ENCODE peak calls at places on chromosomes 2 and 18, in six cellular contexts. Q, V, U, D, L and P are unnamed samples.
A peak's percentile ranks its signal among the peaks of the same experiment; 100 is the strongest.

GRCh38 chr18:45962866-45963265 is 4.3 kb downstream of the EPG5 start:
- DNase-seq in Q (peak; percentile 85), V (peak; percentile 81), U (no peak), D (peak; percentile 65), L (no peak), P (no peak)

GRCh38 chr18:9827856-9828793 is 57.6 kb upstream of the TXNDC2 start:
- DNase-seq in Q (peak; percentile 99), V (peak; percentile 100), U (no peak), D (peak; percentile 99), L (peak; percentile 99), P (no peak)

GRCh38 chr18:65365245-65365955 is 385.4 kb upstream of the CDH7 start:
- DNase-seq in Q (no peak), V (no peak), U (no peak), D (no peak), L (no peak), P (no peak)

GRCh38 chr2:228731517-228731916 is 539.6 kb downstream of the PID1 start:
- DNase-seq in Q (peak; percentile 97), V (peak; percentile 68), U (no peak), D (peak; percentile 2), L (peak; percentile 88), P (no peak)

GRCh38 chr2:119218478-119219064 is 5.1 kb upstream of the STEAP3 start:
- DNase-seq in Q (peak; percentile 51), V (peak; percentile 74), U (peak; percentile 39), D (no peak), L (peak; percentile 73), P (no peak)

GRCh38 chr2:27308359-27308875 is at the start of gene UCN:
- DNase-seq in Q (peak; percentile 41), V (peak; percentile 34), U (no peak), D (no peak), L (peak; percentile 65), P (no peak)

GRCh38 chr2:237432484-237433092 is 18.6 kb upstream of the COL6A3 start:
- DNase-seq in Q (peak; percentile 98), V (peak; percentile 93), U (no peak), D (no peak), L (peak; percentile 93), P (peak; percentile 88)

GRCh38 chr2:26477911-26478253 is at the start of gene OTOF:
- DNase-seq in Q (peak; percentile 69), V (peak; percentile 68), U (no peak), D (peak; percentile 33), L (peak; percentile 30), P (no peak)

GRCh38 chr2:113324684-113325160 is 46.0 kb upstream of the PAX8 start:
- DNase-seq in Q (peak; percentile 76), V (peak; percentile 48), U (no peak), D (no peak), L (peak; percentile 71), P (peak; percentile 88)

GRCh38 chr2:20071397-20072383 is 20.3 kb upstream of the LAPTM4A start:
- DNase-seq in Q (peak; percentile 88), V (peak; percentile 98), U (no peak), D (peak; percentile 92), L (peak; percentile 91), P (peak; percentile 89)

GRCh38 chr18:69935319-69936190 is 12.1 kb downstream of the CD226 start:
- DNase-seq in Q (peak; percentile 56), V (no peak), U (peak; percentile 89), D (no peak), L (peak; percentile 49), P (no peak)

GRCh38 chr18:69936191-69936558 is 11.5 kb downstream of the CD226 start:
- DNase-seq in Q (no peak), V (no peak), U (peak; percentile 70), D (no peak), L (no peak), P (no peak)

GRCh38 chr18:69934866-69935265 is 12.8 kb downstream of the CD226 start:
- DNase-seq in Q (no peak), V (no peak), U (no peak), D (no peak), L (no peak), P (no peak)
- TF ChIP-seq CTCF in Q (no peak), V (no peak), U (no peak), D (no peak), L (no peak), P (no peak)

DNA sequence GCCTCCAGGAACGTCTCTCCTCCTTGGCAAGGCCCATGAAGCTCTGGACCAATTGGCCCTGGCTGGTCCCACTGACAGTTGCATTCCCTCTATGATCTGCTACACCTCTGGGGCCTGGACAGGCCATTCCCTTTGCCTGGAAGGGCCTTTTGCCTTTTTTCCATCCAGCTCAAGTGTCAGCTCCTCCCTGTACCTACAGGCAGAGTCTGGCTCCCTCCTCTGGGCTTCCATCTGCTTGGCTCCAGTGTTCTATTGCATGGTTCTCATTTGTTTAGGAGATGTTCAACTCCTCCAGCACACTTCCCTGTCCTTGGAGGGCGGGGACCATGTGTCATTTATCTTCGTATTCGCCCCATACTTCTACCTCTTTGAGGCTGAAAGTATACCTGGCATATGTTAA is 61.1 kb downstream of the PRKCE start:
- DNase-seq in Q (no peak), V (no peak), U (no peak), D (no peak), L (peak; percentile 24), P (no peak)
- TF ChIP-seq CTCF in Q (no peak), V (no peak), U (no peak), D (no peak), L (peak; percentile 48), P (no peak)

DNA sequence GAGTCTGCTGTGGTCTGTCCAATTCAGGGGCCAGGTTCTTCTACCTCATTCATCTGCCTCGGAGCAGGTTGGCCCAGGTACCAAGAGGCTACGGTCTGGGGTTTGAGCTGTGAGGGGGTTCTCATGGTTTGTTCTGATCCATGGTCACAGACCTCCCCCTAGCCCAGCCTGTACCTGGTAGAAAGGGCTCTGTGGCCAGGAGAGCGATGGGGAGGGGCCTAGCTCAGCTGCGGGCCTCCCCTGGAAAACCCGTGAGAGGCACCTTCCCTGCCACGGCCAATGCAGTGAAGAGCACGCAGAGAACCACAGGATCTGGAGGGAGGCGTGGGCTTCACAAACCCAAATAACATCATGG is 19.6 kb upstream of the ALLC start:
- DNase-seq in Q (no peak), V (no peak), U (no peak), D (no peak), L (no peak), P (no peak)
- TF ChIP-seq CTCF in Q (no peak), V (no peak), U (no peak), D (no peak), L (no peak), P (no peak)

GRCh38 chr2:127700527-127701192 is 637 bp upstream of the SFT2D3 start:
- DNase-seq in Q (no peak), V (no peak), U (peak; percentile 98), D (no peak), L (peak; percentile 55), P (no peak)
- TF ChIP-seq CTCF in Q (no peak), V (no peak), U (peak; percentile 16), D (no peak), L (peak; percentile 16), P (no peak)

DNA sequence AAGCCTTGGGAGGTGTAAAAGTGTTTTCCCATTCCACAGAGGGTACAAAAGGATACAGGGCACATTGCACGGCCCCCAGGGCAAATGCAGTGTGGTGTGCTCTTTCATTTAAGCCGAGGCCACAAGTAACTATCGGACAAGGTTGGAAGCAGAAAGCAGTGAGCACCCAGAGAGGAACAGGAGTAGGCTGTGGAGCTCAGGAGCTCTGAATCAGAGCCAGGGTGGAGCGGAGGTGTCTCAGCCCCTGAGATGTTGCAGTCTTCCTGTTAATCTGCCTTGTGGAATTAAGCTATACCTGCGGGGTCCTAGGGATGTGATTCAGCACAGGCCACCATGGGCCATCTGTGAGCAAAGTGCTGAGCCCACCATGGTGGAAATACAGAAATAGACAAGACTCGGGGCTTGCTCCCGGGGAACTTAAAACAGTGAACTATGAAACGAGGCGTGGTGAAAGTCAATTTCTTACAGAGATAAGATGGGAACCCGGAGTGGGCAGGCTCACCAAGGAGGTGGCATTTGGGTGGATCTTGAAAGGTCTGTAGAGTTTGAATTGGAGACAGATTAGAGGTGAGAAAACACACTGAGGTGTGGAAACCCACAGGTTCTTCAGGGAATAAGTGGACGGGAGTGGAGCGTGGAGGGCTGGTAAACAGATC is 44.0 kb downstream of the ASAP2 start:
- DNase-seq in Q (no peak), V (no peak), U (no peak), D (no peak), L (peak; percentile 72), P (no peak)
- TF ChIP-seq CTCF in Q (no peak), V (no peak), U (no peak), D (no peak), L (no peak), P (no peak)

GRCh38 chr2:46297546-46298271 is 502 bp downstream of the EPAS1 start:
- DNase-seq in Q (no peak), V (no peak), U (peak; percentile 38), D (no peak), L (peak; percentile 87), P (no peak)

GRCh38 chr2:46296216-46296839 is 879 bp upstream of the EPAS1 start:
- DNase-seq in Q (no peak), V (no peak), U (no peak), D (no peak), L (peak; percentile 40), P (no peak)

GRCh38 chr2:46293466-46293865 is 3.7 kb upstream of the EPAS1 start:
- DNase-seq in Q (no peak), V (no peak), U (no peak), D (no peak), L (no peak), P (no peak)

GRCh38 chr2:46296840-46297545 is at the start of gene EPAS1:
- DNase-seq in Q (peak; percentile 75), V (peak; percentile 76), U (peak; percentile 82), D (no peak), L (peak; percentile 88), P (peak; percentile 86)

DNA sequence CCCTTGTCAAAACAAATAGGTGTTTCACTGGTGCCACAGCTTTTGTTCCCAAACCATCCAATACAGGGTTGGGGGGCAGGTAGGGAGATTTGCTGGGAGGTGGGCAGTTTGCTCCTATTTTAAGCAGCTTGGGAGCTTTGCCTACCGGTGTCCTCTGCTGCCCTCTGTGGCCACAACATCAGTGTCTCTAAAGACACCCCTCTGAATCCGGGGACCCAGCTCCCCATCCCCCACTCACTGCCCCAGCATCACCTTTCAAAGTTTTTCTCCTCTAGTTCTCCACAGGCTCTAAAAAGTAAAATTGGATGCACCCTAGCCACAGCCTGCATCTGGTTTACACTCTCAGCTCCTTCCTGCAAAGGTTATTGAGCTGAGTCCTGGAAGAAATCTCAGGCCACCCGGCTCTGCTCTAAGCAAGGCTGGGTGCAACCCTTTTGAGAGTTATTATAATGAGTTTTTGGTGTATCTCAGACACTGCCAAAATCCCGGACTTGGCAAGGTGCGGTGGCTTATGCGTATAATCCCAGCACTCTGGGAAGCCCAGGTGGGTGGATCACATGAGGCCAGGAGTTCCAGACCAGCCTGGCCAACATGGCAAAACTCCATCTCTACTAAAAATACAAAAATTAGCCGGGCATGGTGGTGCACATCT is 2.9 kb upstream of the EPAS1 start:
- DNase-seq in Q (no peak), V (no peak), U (no peak), D (no peak), L (peak; percentile 32), P (no peak)
- TF ChIP-seq CTCF in Q (peak; percentile 30), V (peak; percentile 46), U (peak; percentile 8), D (peak; percentile 30), L (peak; percentile 53), P (peak; percentile 51)